ENCODE peak calls at places on chromosome 16, in five cellular contexts. One of them, this sample, is unnamed.
A peak's percentile ranks its signal among the peaks of the same experiment; 100 is the strongest.

GRCh38 chr16:84450176-84450865 is 54.1 kb downstream of the MEAK7 start:
- DNase-seq in C1 segment of cervical spinal cord: no peak
- DNase-seq in activated naive CD4-positive, alpha-beta T cell: no peak
- DNase-seq in stimulated activated CD8-positive, alpha-beta memory T cell treated with anti-CD3 and anti-CD28 coated beads, Interleukin-15, amount 100 ng/mL, for 48 hours: no peak
- DNase-seq in GM19239: no peak
- DNase-seq in this sample: no peak

GRCh38 chr16:50472472-50472871 is 75.7 kb upstream of the NKD1 start:
- DNase-seq in C1 segment of cervical spinal cord: no peak
- DNase-seq in GM19239: no peak
- DNase-seq in stimulated activated CD8-positive, alpha-beta memory T cell treated with anti-CD3 and anti-CD28 coated beads, Interleukin-15, amount 100 ng/mL, for 48 hours: no peak
- DNase-seq in activated naive CD4-positive, alpha-beta T cell: no peak
- DNase-seq in this sample: no peak

GRCh38 chr16:35631261-35631945 is 2172.0 kb downstream of the TP53TG3F start:
- DNase-seq in C1 segment of cervical spinal cord: no peak
- DNase-seq in activated naive CD4-positive, alpha-beta T cell: no peak
- DNase-seq in GM19239: no peak
- DNase-seq in stimulated activated CD8-positive, alpha-beta memory T cell treated with anti-CD3 and anti-CD28 coated beads, Interleukin-15, amount 100 ng/mL, for 48 hours: no peak
- DNase-seq in this sample: no peak

GRCh38 chr16:85150331-85150940 is 38.2 kb upstream of the CIBAR2 start:
- DNase-seq in activated naive CD4-positive, alpha-beta T cell: no peak
- DNase-seq in GM19239: no peak
- DNase-seq in C1 segment of cervical spinal cord: no peak
- DNase-seq in stimulated activated CD8-positive, alpha-beta memory T cell treated with anti-CD3 and anti-CD28 coated beads, Interleukin-15, amount 100 ng/mL, for 48 hours: no peak
- DNase-seq in this sample: no peak

GRCh38 chr16:75108792-75109731 is 7.5 kb downstream of the LDHD start:
- DNase-seq in GM19239: no peak
- DNase-seq in stimulated activated CD8-positive, alpha-beta memory T cell treated with anti-CD3 and anti-CD28 coated beads, Interleukin-15, amount 100 ng/mL, for 48 hours: peak; percentile 75
- DNase-seq in activated naive CD4-positive, alpha-beta T cell: no peak
- DNase-seq in C1 segment of cervical spinal cord: peak; percentile 90
- DNase-seq in this sample: peak; percentile 93

GRCh38 chr16:49713770-49714169 is 142.1 kb downstream of the ZNF423 start:
- DNase-seq in stimulated activated CD8-positive, alpha-beta memory T cell treated with anti-CD3 and anti-CD28 coated beads, Interleukin-15, amount 100 ng/mL, for 48 hours: no peak
- DNase-seq in GM19239: no peak
- DNase-seq in C1 segment of cervical spinal cord: no peak
- DNase-seq in activated naive CD4-positive, alpha-beta T cell: no peak
- DNase-seq in this sample: no peak

GRCh38 chr16:82748026-82748425 is 121.3 kb downstream of the CDH13 start:
- DNase-seq in C1 segment of cervical spinal cord: no peak
- DNase-seq in stimulated activated CD8-positive, alpha-beta memory T cell treated with anti-CD3 and anti-CD28 coated beads, Interleukin-15, amount 100 ng/mL, for 48 hours: no peak
- DNase-seq in activated naive CD4-positive, alpha-beta T cell: no peak
- DNase-seq in GM19239: no peak
- DNase-seq in this sample: no peak

GRCh38 chr16:55476625-55477533 is 2.1 kb upstream of the MMP2 start:
- DNase-seq in stimulated activated CD8-positive, alpha-beta memory T cell treated with anti-CD3 and anti-CD28 coated beads, Interleukin-15, amount 100 ng/mL, for 48 hours: no peak
- DNase-seq in C1 segment of cervical spinal cord: no peak
- DNase-seq in GM19239: no peak
- DNase-seq in activated naive CD4-positive, alpha-beta T cell: no peak
- DNase-seq in this sample: no peak

GRCh38 chr16:67843343-67843765 is 1.2 kb downstream of the THAP11 start:
- DNase-seq in C1 segment of cervical spinal cord: no peak
- DNase-seq in activated naive CD4-positive, alpha-beta T cell: no peak
- DNase-seq in GM19239: no peak
- DNase-seq in stimulated activated CD8-positive, alpha-beta memory T cell treated with anti-CD3 and anti-CD28 coated beads, Interleukin-15, amount 100 ng/mL, for 48 hours: no peak
- DNase-seq in this sample: no peak

GRCh38 chr16:56667581-56668571 is at the start of gene MT1G:
- DNase-seq in activated naive CD4-positive, alpha-beta T cell: no peak
- DNase-seq in GM19239: no peak
- DNase-seq in C1 segment of cervical spinal cord: no peak
- DNase-seq in stimulated activated CD8-positive, alpha-beta memory T cell treated with anti-CD3 and anti-CD28 coated beads, Interleukin-15, amount 100 ng/mL, for 48 hours: peak; percentile 39
- DNase-seq in this sample: peak; percentile 37

GRCh38 chr16:57147381-57148191 is 38.3 kb downstream of the PSME3IP1 start:
- DNase-seq in stimulated activated CD8-positive, alpha-beta memory T cell treated with anti-CD3 and anti-CD28 coated beads, Interleukin-15, amount 100 ng/mL, for 48 hours: no peak
- DNase-seq in activated naive CD4-positive, alpha-beta T cell: no peak
- DNase-seq in GM19239: no peak
- DNase-seq in C1 segment of cervical spinal cord: peak; percentile 47
- DNase-seq in this sample: no peak

GRCh38 chr16:73289232-73289631 is 241.3 kb upstream of the ZFHX3 start:
- DNase-seq in stimulated activated CD8-positive, alpha-beta memory T cell treated with anti-CD3 and anti-CD28 coated beads, Interleukin-15, amount 100 ng/mL, for 48 hours: no peak
- DNase-seq in activated naive CD4-positive, alpha-beta T cell: no peak
- DNase-seq in GM19239: peak; percentile 18
- DNase-seq in C1 segment of cervical spinal cord: no peak
- DNase-seq in this sample: no peak

GRCh38 chr16:85524630-85525463 is 88.3 kb upstream of the GSE1 start:
- DNase-seq in C1 segment of cervical spinal cord: no peak
- DNase-seq in activated naive CD4-positive, alpha-beta T cell: no peak
- DNase-seq in GM19239: no peak
- DNase-seq in stimulated activated CD8-positive, alpha-beta memory T cell treated with anti-CD3 and anti-CD28 coated beads, Interleukin-15, amount 100 ng/mL, for 48 hours: no peak
- DNase-seq in this sample: no peak

GRCh38 chr16:27625050-27625697 is 75.2 kb downstream of the KATNIP start:
- DNase-seq in activated naive CD4-positive, alpha-beta T cell: no peak
- DNase-seq in C1 segment of cervical spinal cord: no peak
- DNase-seq in stimulated activated CD8-positive, alpha-beta memory T cell treated with anti-CD3 and anti-CD28 coated beads, Interleukin-15, amount 100 ng/mL, for 48 hours: no peak
- DNase-seq in GM19239: no peak
- DNase-seq in this sample: no peak

GRCh38 chr16:74778646-74779045 is 4.0 kb upstream of the FA2H start:
- DNase-seq in GM19239: no peak
- DNase-seq in C1 segment of cervical spinal cord: no peak
- DNase-seq in activated naive CD4-positive, alpha-beta T cell: no peak
- DNase-seq in stimulated activated CD8-positive, alpha-beta memory T cell treated with anti-CD3 and anti-CD28 coated beads, Interleukin-15, amount 100 ng/mL, for 48 hours: no peak
- DNase-seq in this sample: no peak

GRCh38 chr16:84239910-84240309 is at the start of gene KCNG4:
- DNase-seq in activated naive CD4-positive, alpha-beta T cell: no peak
- DNase-seq in C1 segment of cervical spinal cord: no peak
- DNase-seq in stimulated activated CD8-positive, alpha-beta memory T cell treated with anti-CD3 and anti-CD28 coated beads, Interleukin-15, amount 100 ng/mL, for 48 hours: no peak
- DNase-seq in GM19239: no peak
- DNase-seq in this sample: no peak

GRCh38 chr16:30434852-30435251 is 5.0 kb upstream of the DCTPP1 start:
- DNase-seq in C1 segment of cervical spinal cord: no peak
- DNase-seq in stimulated activated CD8-positive, alpha-beta memory T cell treated with anti-CD3 and anti-CD28 coated beads, Interleukin-15, amount 100 ng/mL, for 48 hours: peak; percentile 79
- DNase-seq in GM19239: no peak
- DNase-seq in activated naive CD4-positive, alpha-beta T cell: no peak
- DNase-seq in this sample: peak; percentile 93

GRCh38 chr16:25006504-25007055 is 8.6 kb downstream of the ARHGAP17 start:
- DNase-seq in GM19239: no peak
- DNase-seq in activated naive CD4-positive, alpha-beta T cell: no peak
- DNase-seq in C1 segment of cervical spinal cord: no peak
- DNase-seq in stimulated activated CD8-positive, alpha-beta memory T cell treated with anti-CD3 and anti-CD28 coated beads, Interleukin-15, amount 100 ng/mL, for 48 hours: no peak
- DNase-seq in this sample: no peak

GRCh38 chr16:88784074-88784855 is 755 bp downstream of the PIEZO1 start:
- DNase-seq in GM19239: no peak
- DNase-seq in C1 segment of cervical spinal cord: peak; percentile 33
- DNase-seq in activated naive CD4-positive, alpha-beta T cell: no peak
- DNase-seq in stimulated activated CD8-positive, alpha-beta memory T cell treated with anti-CD3 and anti-CD28 coated beads, Interleukin-15, amount 100 ng/mL, for 48 hours: no peak
- DNase-seq in this sample: peak; percentile 66

GRCh38 chr16:17476414-17477259 is 5.9 kb upstream of the XYLT1 start:
- DNase-seq in GM19239: peak; percentile 46
- DNase-seq in activated naive CD4-positive, alpha-beta T cell: no peak
- DNase-seq in C1 segment of cervical spinal cord: peak; percentile 1
- DNase-seq in stimulated activated CD8-positive, alpha-beta memory T cell treated with anti-CD3 and anti-CD28 coated beads, Interleukin-15, amount 100 ng/mL, for 48 hours: no peak
- DNase-seq in this sample: peak; percentile 53

GRCh38 chr16:53745126-53745525 is 41.2 kb downstream of the FTO start:
- DNase-seq in C1 segment of cervical spinal cord: no peak
- DNase-seq in activated naive CD4-positive, alpha-beta T cell: no peak
- DNase-seq in GM19239: no peak
- DNase-seq in stimulated activated CD8-positive, alpha-beta memory T cell treated with anti-CD3 and anti-CD28 coated beads, Interleukin-15, amount 100 ng/mL, for 48 hours: no peak
- DNase-seq in this sample: no peak

This sample was measured in activated CD4-positive, alpha-beta memory T cell treated with anti-CD3 and anti-CD28 coated beads for 36 hours.